ENCODE peak calls at places on chromosomes 2 and 18, in eight cellular contexts. One of them, this sample, is unnamed.

GRCh38 chr2:210360412-210360811 is 45.4 kb upstream of the MYL1 start:
- DNase-seq in GM12878: no peak
- DNase-seq in heart left ventricle: no peak
- DNase-seq in tibial nerve: no peak
- DNase-seq in prostate gland: no peak
- DNase-seq in right lobe of liver: no peak
- DNase-seq in IMR-90: no peak
- DNase-seq in transverse colon: no peak
- DNase-seq in this sample: no peak

GRCh38 chr2:121804340-121804739 is 48.9 kb downstream of the TSN start:
- DNase-seq in GM12878: peak; percentile 45
- DNase-seq in heart left ventricle: no peak
- DNase-seq in tibial nerve: no peak
- DNase-seq in prostate gland: no peak
- DNase-seq in right lobe of liver: no peak
- DNase-seq in IMR-90: peak; percentile 32
- DNase-seq in transverse colon: no peak
- DNase-seq in this sample: no peak

GRCh38 chr18:79575891-79576685 is 103.5 kb upstream of the CTDP1 start:
- DNase-seq in GM12878: no peak
- DNase-seq in heart left ventricle: peak; percentile 77
- DNase-seq in tibial nerve: peak; percentile 28
- DNase-seq in prostate gland: peak; percentile 75
- DNase-seq in right lobe of liver: peak; percentile 37
- DNase-seq in IMR-90: peak; percentile 84
- DNase-seq in transverse colon: peak; percentile 13
- DNase-seq in this sample: peak; percentile 63

GRCh38 chr2:29139152-29139551 is 23.9 kb downstream of the CLIP4 start:
- DNase-seq in GM12878: no peak
- DNase-seq in heart left ventricle: no peak
- DNase-seq in tibial nerve: no peak
- DNase-seq in prostate gland: no peak
- DNase-seq in right lobe of liver: no peak
- DNase-seq in IMR-90: peak; percentile 81
- DNase-seq in transverse colon: no peak
- DNase-seq in this sample: no peak

GRCh38 chr2:236677368-236677767 is 107.7 kb downstream of the ACKR3 start:
- DNase-seq in GM12878: no peak
- DNase-seq in heart left ventricle: no peak
- DNase-seq in tibial nerve: no peak
- DNase-seq in prostate gland: no peak
- DNase-seq in right lobe of liver: no peak
- DNase-seq in IMR-90: no peak
- DNase-seq in transverse colon: no peak
- DNase-seq in this sample: no peak

GRCh38 chr18:11840493-11840892 is 10.7 kb upstream of the CHMP1B start:
- DNase-seq in GM12878: no peak
- DNase-seq in heart left ventricle: no peak
- DNase-seq in tibial nerve: no peak
- DNase-seq in prostate gland: no peak
- DNase-seq in right lobe of liver: no peak
- DNase-seq in IMR-90: no peak
- DNase-seq in transverse colon: no peak
- DNase-seq in this sample: no peak

GRCh38 chr2:3282056-3282998 is 95.3 kb downstream of the EIPR1 start:
- DNase-seq in GM12878: no peak
- DNase-seq in heart left ventricle: peak; percentile 70
- DNase-seq in tibial nerve: no peak
- DNase-seq in prostate gland: peak; percentile 67
- DNase-seq in right lobe of liver: peak; percentile 23
- DNase-seq in IMR-90: peak; percentile 33
- DNase-seq in transverse colon: no peak
- DNase-seq in this sample: no peak

GRCh38 chr2:1564506-1564905 is 151.2 kb downstream of the TPO start:
- DNase-seq in GM12878: no peak
- DNase-seq in heart left ventricle: no peak
- DNase-seq in tibial nerve: no peak
- DNase-seq in prostate gland: no peak
- DNase-seq in right lobe of liver: no peak
- DNase-seq in IMR-90: no peak
- DNase-seq in transverse colon: no peak
- DNase-seq in this sample: no peak

GRCh38 chr2:50492452-50492851 is 539.5 kb downstream of the NRXN1 start:
- DNase-seq in GM12878: peak; percentile 5
- DNase-seq in heart left ventricle: peak; percentile 26
- DNase-seq in tibial nerve: no peak
- DNase-seq in prostate gland: peak; percentile 17
- DNase-seq in right lobe of liver: no peak
- DNase-seq in IMR-90: peak; percentile 65
- DNase-seq in transverse colon: peak; percentile 14
- DNase-seq in this sample: no peak

GRCh38 chr2:96625571-96626552 is 12.2 kb downstream of the KANSL3 start:
- DNase-seq in GM12878: no peak
- DNase-seq in heart left ventricle: no peak
- DNase-seq in tibial nerve: no peak
- DNase-seq in prostate gland: no peak
- DNase-seq in right lobe of liver: no peak
- DNase-seq in IMR-90: no peak
- DNase-seq in transverse colon: no peak
- DNase-seq in this sample: no peak

GRCh38 chr2:97870396-97870843 is 125.3 kb downstream of the TMEM131 start:
- DNase-seq in GM12878: peak; percentile 87
- DNase-seq in heart left ventricle: no peak
- DNase-seq in tibial nerve: no peak
- DNase-seq in prostate gland: no peak
- DNase-seq in right lobe of liver: no peak
- DNase-seq in IMR-90: peak; percentile 89
- DNase-seq in transverse colon: no peak
- DNase-seq in this sample: no peak

GRCh38 chr2:23596316-23596885 is 211.4 kb downstream of the KLHL29 start:
- DNase-seq in GM12878: no peak
- DNase-seq in heart left ventricle: no peak
- DNase-seq in tibial nerve: no peak
- DNase-seq in prostate gland: no peak
- DNase-seq in right lobe of liver: no peak
- DNase-seq in IMR-90: peak; percentile 67
- DNase-seq in transverse colon: no peak
- DNase-seq in this sample: no peak

GRCh38 chr2:177572236-177572671 is 179.7 kb downstream of the AGPS start:
- DNase-seq in GM12878: no peak
- DNase-seq in heart left ventricle: no peak
- DNase-seq in tibial nerve: no peak
- DNase-seq in prostate gland: no peak
- DNase-seq in right lobe of liver: no peak
- DNase-seq in IMR-90: no peak
- DNase-seq in transverse colon: no peak
- DNase-seq in this sample: no peak

GRCh38 chr2:36680012-36680411 is 16.5 kb upstream of the VIT start:
- DNase-seq in GM12878: no peak
- DNase-seq in heart left ventricle: no peak
- DNase-seq in tibial nerve: no peak
- DNase-seq in prostate gland: no peak
- DNase-seq in right lobe of liver: no peak
- DNase-seq in IMR-90: peak; percentile 71
- DNase-seq in transverse colon: no peak
- DNase-seq in this sample: no peak

GRCh38 chr2:36965751-36966369 is 476 bp downstream of the STRN start:
- DNase-seq in GM12878: no peak
- DNase-seq in heart left ventricle: peak; percentile 50
- DNase-seq in tibial nerve: no peak
- DNase-seq in prostate gland: peak; percentile 51
- DNase-seq in right lobe of liver: peak; percentile 63
- DNase-seq in IMR-90: no peak
- DNase-seq in transverse colon: peak; percentile 48
- DNase-seq in this sample: no peak

GRCh38 chr2:62643100-62643471 is 62.4 kb upstream of the EHBP1 start:
- DNase-seq in GM12878: no peak
- DNase-seq in heart left ventricle: no peak
- DNase-seq in tibial nerve: no peak
- DNase-seq in prostate gland: no peak
- DNase-seq in right lobe of liver: no peak
- DNase-seq in IMR-90: no peak
- DNase-seq in transverse colon: no peak
- DNase-seq in this sample: no peak

GRCh38 chr2:42430188-42430587 is 63.6 kb downstream of the KCNG3 start:
- DNase-seq in GM12878: no peak
- DNase-seq in heart left ventricle: no peak
- DNase-seq in tibial nerve: no peak
- DNase-seq in prostate gland: no peak
- DNase-seq in right lobe of liver: no peak
- DNase-seq in IMR-90: no peak
- DNase-seq in transverse colon: no peak
- DNase-seq in this sample: no peak

DNA sequence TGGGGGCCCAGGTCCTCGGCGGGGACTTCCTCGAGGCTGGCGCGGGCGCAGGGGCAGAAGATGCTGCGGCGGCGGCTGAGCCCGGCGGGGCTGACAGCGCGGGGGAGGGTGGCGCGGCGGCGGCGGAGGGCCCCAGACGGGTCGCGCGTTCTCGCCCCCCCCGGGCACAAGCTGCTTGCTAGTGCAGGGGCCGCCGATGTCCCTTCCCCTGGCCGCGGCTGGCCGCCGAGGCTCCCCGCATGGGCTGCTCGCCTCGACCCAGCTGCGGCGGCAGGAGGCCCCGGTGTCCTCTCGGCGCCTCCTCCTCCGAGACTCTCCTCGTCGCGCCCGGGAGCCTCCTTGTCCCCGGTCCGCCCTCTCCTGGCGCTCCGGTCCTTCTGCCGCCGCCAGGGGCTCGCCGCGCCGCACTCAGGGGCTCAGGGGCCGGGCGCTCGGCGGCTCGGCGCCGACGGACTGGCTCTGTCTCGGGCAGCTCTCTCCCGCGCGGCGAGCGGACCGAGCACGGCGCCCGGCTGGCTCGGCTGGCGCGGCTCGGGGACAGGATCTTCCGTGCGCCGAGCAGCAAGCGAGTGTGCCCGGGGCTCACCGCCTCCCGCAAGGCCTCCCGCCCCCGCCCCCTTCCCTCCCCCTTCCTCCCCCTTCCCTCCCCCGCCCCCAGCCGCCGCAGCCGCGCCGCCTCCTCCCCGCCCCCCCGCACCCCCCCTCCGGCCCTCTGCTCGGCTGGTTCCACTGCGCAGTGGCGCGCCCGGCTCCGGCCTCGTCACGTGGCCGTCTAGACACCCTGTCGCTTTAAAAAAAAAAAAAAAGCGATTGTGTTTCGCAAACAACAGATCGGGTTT is 902 bp upstream of the SMAD7 start:
- DNase-seq in GM12878: no peak
- DNase-seq in heart left ventricle: peak; percentile 95
- DNase-seq in tibial nerve: peak; percentile 68
- DNase-seq in prostate gland: peak; percentile 85
- DNase-seq in right lobe of liver: peak; percentile 89
- DNase-seq in IMR-90: peak; percentile 86
- DNase-seq in transverse colon: peak; percentile 90
- DNase-seq in this sample: peak; percentile 82
- TF ChIP-seq POLR2A in GM12878: peak; percentile 86
- TF ChIP-seq POLR2A in heart left ventricle: peak; percentile 87
- TF ChIP-seq POLR2A in tibial nerve: peak; percentile 76
- TF ChIP-seq POLR2A in prostate gland: peak; percentile 89
- TF ChIP-seq POLR2A in right lobe of liver: peak; percentile 88
- TF ChIP-seq POLR2A in IMR-90: peak; percentile 80
- TF ChIP-seq POLR2A in transverse colon: peak; percentile 56
- TF ChIP-seq POLR2A in this sample: peak; percentile 59

GRCh38 chr18:59139615-59140286 is at the start of gene SEC11C:
- DNase-seq in GM12878: peak; percentile 93
- DNase-seq in heart left ventricle: peak; percentile 98
- DNase-seq in tibial nerve: peak; percentile 89
- DNase-seq in prostate gland: peak; percentile 98
- DNase-seq in right lobe of liver: peak; percentile 99
- DNase-seq in IMR-90: peak; percentile 94
- DNase-seq in transverse colon: peak; percentile 97
- DNase-seq in this sample: peak; percentile 96
- TF ChIP-seq POLR2A in GM12878: peak; percentile 93
- TF ChIP-seq POLR2A in heart left ventricle: peak; percentile 39
- TF ChIP-seq POLR2A in tibial nerve: peak; percentile 26
- TF ChIP-seq POLR2A in prostate gland: peak; percentile 40
- TF ChIP-seq POLR2A in right lobe of liver: peak; percentile 69
- TF ChIP-seq POLR2A in IMR-90: no peak
- TF ChIP-seq POLR2A in transverse colon: peak; percentile 47
- TF ChIP-seq POLR2A in this sample: peak; percentile 21

GRCh38 chr2:172085460-172086159 is at the start of gene DLX1:
- DNase-seq in GM12878: no peak
- DNase-seq in heart left ventricle: no peak
- DNase-seq in tibial nerve: no peak
- DNase-seq in prostate gland: no peak
- DNase-seq in right lobe of liver: no peak
- DNase-seq in IMR-90: no peak
- DNase-seq in transverse colon: no peak
- DNase-seq in this sample: no peak
- TF ChIP-seq POLR2A in GM12878: no peak
- TF ChIP-seq POLR2A in heart left ventricle: no peak
- TF ChIP-seq POLR2A in tibial nerve: no peak
- TF ChIP-seq POLR2A in prostate gland: no peak
- TF ChIP-seq POLR2A in right lobe of liver: no peak
- TF ChIP-seq POLR2A in IMR-90: no peak
- TF ChIP-seq POLR2A in transverse colon: no peak
- TF ChIP-seq POLR2A in this sample: no peak

GRCh38 chr2:10428355-10428754 is 19.8 kb downstream of the ODC1 start:
- DNase-seq in GM12878: no peak
- DNase-seq in heart left ventricle: no peak
- DNase-seq in tibial nerve: no peak
- DNase-seq in prostate gland: no peak
- DNase-seq in right lobe of liver: no peak
- DNase-seq in IMR-90: no peak
- DNase-seq in transverse colon: no peak
- DNase-seq in this sample: no peak
- TF ChIP-seq POLR2A in GM12878: no peak
- TF ChIP-seq POLR2A in heart left ventricle: no peak
- TF ChIP-seq POLR2A in tibial nerve: no peak
- TF ChIP-seq POLR2A in prostate gland: no peak
- TF ChIP-seq POLR2A in right lobe of liver: no peak
- TF ChIP-seq POLR2A in IMR-90: no peak
- TF ChIP-seq POLR2A in transverse colon: no peak
- TF ChIP-seq POLR2A in this sample: no peak

DNA sequence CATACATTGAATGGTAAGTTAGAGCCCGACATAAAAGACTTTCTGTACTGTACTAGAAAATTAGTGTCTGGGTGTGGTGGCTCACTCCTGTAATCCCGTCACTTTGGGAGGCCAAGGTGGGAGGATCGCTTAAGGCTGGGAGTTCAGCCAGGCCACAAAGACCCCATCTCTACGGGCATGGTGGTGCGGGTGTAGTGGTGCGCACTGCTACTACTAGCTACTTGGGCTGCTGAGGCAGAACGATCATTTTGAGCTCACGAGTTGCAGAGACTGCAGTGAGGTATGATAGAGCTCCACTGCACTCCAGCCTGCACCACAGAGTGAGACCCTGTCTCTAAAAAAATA is 2.3 kb downstream of the MARCHF7 start:
- DNase-seq in GM12878: no peak
- DNase-seq in heart left ventricle: no peak
- DNase-seq in tibial nerve: no peak
- DNase-seq in prostate gland: no peak
- DNase-seq in right lobe of liver: no peak
- DNase-seq in IMR-90: no peak
- DNase-seq in transverse colon: no peak
- DNase-seq in this sample: no peak
- TF ChIP-seq POLR2A in GM12878: peak; percentile 58
- TF ChIP-seq POLR2A in heart left ventricle: no peak
- TF ChIP-seq POLR2A in tibial nerve: no peak
- TF ChIP-seq POLR2A in prostate gland: no peak
- TF ChIP-seq POLR2A in right lobe of liver: no peak
- TF ChIP-seq POLR2A in IMR-90: no peak
- TF ChIP-seq POLR2A in transverse colon: no peak
- TF ChIP-seq POLR2A in this sample: no peak

This sample was measured in ovary.